ENCODE peak calls at places on chromosomes 12 and 14, in ten cellular contexts. Z is body of pancreas, P is A549, O is suprapubic skin, W is BJ, U is thyroid gland, K is OCI-LY7, A is astrocyte of the spinal cord, C is astrocyte of the cerebellum, L is lower leg skin. N is an unnamed sample.

GRCh38 chr12:2581293-2582045 is 213.3 kb upstream of the FKBP4 start:
- DNase-seq in U (no peak), L (no peak), C (no peak), K (no peak), Z (no peak), A (no peak), P (no peak), O (no peak), W (no peak), N (no peak)

GRCh38 chr14:99860219-99860618 is 67.0 kb downstream of the EML1 start:
- DNase-seq in W (no peak), Z (no peak), A (no peak), L (no peak), C (no peak), U (no peak), P (no peak), O (no peak), K (no peak), N (no peak)

GRCh38 chr12:69254046-69254445 is 14.7 kb downstream of the CPSF6 start:
- DNase-seq in W (no peak), P (peak; percentile 13), L (no peak), A (peak; percentile 58), C (no peak), Z (no peak), O (no peak), U (no peak), K (peak; percentile 47), N (no peak)

GRCh38 chr14:93510030-93510429 is 79.3 kb downstream of the UNC79 start:
- DNase-seq in U (no peak), C (no peak), K (no peak), P (no peak), A (no peak), O (no peak), W (no peak), L (no peak), Z (no peak), N (no peak)

GRCh38 chr12:181921-182320 is 32.0 kb downstream of the SLC6A12 start:
- DNase-seq in O (no peak), W (no peak), U (no peak), Z (no peak), K (no peak), P (no peak), A (no peak), C (no peak), L (no peak), N (no peak)

GRCh38 chr12:109793826-109794501 is 39.2 kb downstream of the TRPV4 start:
- DNase-seq in W (no peak), Z (no peak), C (no peak), P (no peak), O (no peak), L (no peak), A (no peak), U (no peak), K (no peak), N (no peak)

GRCh38 chr12:16603265-16603915 is 2.6 kb downstream of the LMO3 start:
- DNase-seq in P (no peak), A (no peak), K (no peak), L (no peak), C (no peak), W (no peak), Z (no peak), U (no peak), O (no peak), N (no peak)

GRCh38 chr14:36224176-36224575 is 47.7 kb upstream of the PTCSC3 start:
- DNase-seq in P (no peak), U (no peak), W (no peak), A (no peak), O (no peak), L (no peak), C (no peak), Z (no peak), K (no peak), N (no peak)

GRCh38 chr14:100881211-100882025 is 22.1 kb downstream of the RTL1 start:
- DNase-seq in C (no peak), L (no peak), K (no peak), P (no peak), A (no peak), U (no peak), O (no peak), Z (no peak), W (no peak), N (no peak)
- H3K4me3 ChIP-seq in C (no peak overlapping the region), L (no peak overlapping the region), K (no peak overlapping the region), P (no peak overlapping the region), A (no peak overlapping the region), U (no peak overlapping the region), O (no peak overlapping the region), Z (no peak overlapping the region), W (no peak overlapping the region), N (no peak overlapping the region)

GRCh38 chr14:102318781-102319276 is 717 bp upstream of the ZNF839 start:
- DNase-seq in L (no peak), U (no peak), C (no peak), K (peak; percentile 55), O (no peak), P (no peak), W (no peak), A (no peak), Z (no peak), N (no peak)

GRCh38 chr14:102320033-102320660 is 601 bp downstream of the ZNF839 start:
- DNase-seq in Z (peak; percentile 59), A (peak; percentile 49), C (no peak), P (peak; percentile 36), W (no peak), O (peak; percentile 80), K (peak; percentile 57), U (peak; percentile 55), L (peak; percentile 91), N (no peak)

GRCh38 chr14:102320671-102321455 is 1.3 kb downstream of the ZNF839 start:
- DNase-seq in U (no peak), K (no peak), L (no peak), Z (no peak), P (no peak), W (no peak), O (no peak), C (no peak), A (no peak), N (no peak)

GRCh38 chr14:102317564-102318248 is 1.8 kb upstream of the ZNF839 start:
- DNase-seq in O (no peak), K (peak; percentile 67), P (no peak), L (no peak), U (peak; percentile 37), W (no peak), C (no peak), A (no peak), Z (no peak), N (no peak)

DNA sequence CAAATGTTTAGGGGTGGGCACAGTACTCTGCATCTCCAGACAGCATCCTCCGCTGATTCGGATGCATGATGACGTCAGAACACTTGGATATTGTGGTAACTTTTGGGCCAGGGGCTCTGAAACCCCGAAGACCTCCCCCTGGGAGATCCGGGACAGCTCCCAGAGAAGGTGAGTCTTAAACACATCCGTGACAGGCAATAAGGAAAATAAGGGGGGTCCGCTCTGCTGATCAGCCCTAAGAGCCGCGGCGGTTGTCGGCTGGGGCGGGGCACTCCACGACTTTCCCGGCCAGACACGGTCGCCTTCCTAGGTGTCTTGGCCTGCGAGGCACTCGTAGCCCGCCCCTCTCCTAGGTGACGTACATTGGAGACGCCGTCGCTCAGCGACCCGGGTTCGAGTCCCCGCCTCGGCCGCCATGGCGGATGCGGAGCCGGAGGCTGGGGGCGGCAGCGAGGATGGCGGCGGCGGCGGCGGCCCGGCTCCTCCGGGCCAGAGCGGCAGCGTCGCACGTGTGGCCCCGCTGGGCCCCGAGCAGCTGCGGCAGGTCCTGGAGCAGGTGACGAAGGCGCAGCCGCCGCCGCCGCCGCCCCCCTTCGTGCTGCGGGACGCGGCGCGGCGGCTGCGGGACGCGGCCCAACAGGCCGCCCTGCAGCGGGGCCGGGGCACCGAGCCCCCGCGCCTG is at the start of gene ZNF839:
- DNase-seq in K (peak; percentile 95), A (peak; percentile 90), O (peak; percentile 96), W (peak; percentile 28), C (peak; percentile 61), U (peak; percentile 93), L (peak; percentile 98), Z (peak; percentile 94), P (peak; percentile 92), N (peak; percentile 61)
- TF ChIP-seq CTCF in K (no peak), A (no peak), O (no peak), W (no peak), C (no peak), U (no peak), L (no peak), Z (no peak), P (no peak), N (no peak)

DNA sequence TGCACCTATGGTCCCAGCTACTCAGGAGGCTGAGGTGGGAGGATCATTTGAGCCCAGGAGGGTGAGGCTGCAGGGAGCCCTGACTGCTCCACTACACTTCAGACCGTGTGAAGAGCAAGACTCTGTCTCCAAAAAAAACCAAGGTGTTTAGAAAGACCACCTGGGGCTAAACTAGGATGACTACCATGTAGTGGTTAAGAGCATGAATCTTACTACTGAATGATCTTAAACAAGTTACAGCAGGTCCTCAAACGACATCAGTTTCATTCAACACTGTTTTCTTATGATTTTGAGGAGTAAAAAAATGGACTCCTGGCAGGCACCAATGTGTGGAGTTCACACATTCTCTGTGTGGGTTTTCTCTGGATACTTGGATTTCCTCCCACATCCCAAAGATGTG is 14.0 kb downstream of the AREL1 start:
- DNase-seq in O (no peak), U (no peak), Z (no peak), C (no peak), A (no peak), L (no peak), W (no peak), K (no peak), P (no peak), N (no peak)
- H3K4me3 ChIP-seq in O (no peak overlapping the region), U (no peak overlapping the region), Z (no peak overlapping the region), C (no peak overlapping the region), A (no peak overlapping the region), L (no peak overlapping the region), W (no peak overlapping the region), K (no peak overlapping the region), P (no peak overlapping the region), N (no peak overlapping the region)

GRCh38 chr12:120213758-120214157 is 12.8 kb upstream of the RPLP0 start:
- DNase-seq in A (no peak), P (no peak), Z (no peak), U (no peak), W (no peak), O (no peak), L (no peak), K (no peak), C (no peak), N (no peak)

GRCh38 chr12:120211904-120212283 is 11.0 kb upstream of the RPLP0 start:
- DNase-seq in L (no peak), Z (no peak), W (no peak), P (no peak), K (no peak), O (no peak), C (no peak), A (no peak), U (no peak), N (no peak)

GRCh38 chr12:120211243-120211903 is 10.5 kb upstream of the RPLP0 start:
- DNase-seq in Z (no peak), L (no peak), C (no peak), U (no peak), W (no peak), A (no peak), P (no peak), O (no peak), K (no peak), N (no peak)

GRCh38 chr12:120209851-120210250 is 8.9 kb upstream of the RPLP0 start:
- DNase-seq in P (no peak), Z (no peak), U (no peak), O (no peak), L (no peak), C (no peak), A (no peak), K (no peak), W (no peak), N (no peak)

DNA sequence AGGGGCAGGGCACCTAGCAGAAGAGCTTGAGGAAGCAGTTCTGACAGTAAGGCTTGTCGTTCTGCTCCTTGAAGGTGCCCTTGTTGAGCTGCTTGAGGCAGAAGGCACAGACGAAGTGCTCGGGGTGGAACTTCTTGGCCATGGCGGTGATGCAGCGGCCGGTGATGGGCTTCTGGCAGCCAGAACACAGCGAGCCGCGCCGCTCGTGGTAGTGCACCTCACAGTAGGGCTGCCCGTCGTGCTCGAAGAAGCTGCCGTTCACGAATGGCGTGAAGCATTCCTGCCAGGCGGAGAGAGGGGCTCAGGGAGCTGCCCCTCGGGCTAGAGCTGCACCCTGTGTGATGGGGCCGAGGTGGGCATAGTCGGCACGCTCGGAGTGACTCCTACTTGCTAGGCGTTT is 11.4 kb upstream of the RPLP0 start:
- DNase-seq in L (no peak), O (no peak), C (no peak), W (no peak), U (no peak), Z (no peak), K (no peak), A (no peak), P (no peak), N (no peak)
- TF ChIP-seq CTCF in L (no peak), O (no peak), C (no peak), W (no peak), U (no peak), Z (no peak), K (no peak), A (no peak), P (no peak), N (no peak)